ENCODE peak calls at places on chromosome X, in six cellular contexts. G is HCT116, C is SK-N-SH, V is HepG2, Z is K562, H is GM12878. S is an unnamed sample.

GRCh38 chrX:153736071-153736820 is 11.6 kb downstream of the ABCD1 start:
- DNase-seq in G (no peak), C (no peak), V (no peak), Z (no peak), H (no peak), S (no peak)

GRCh38 chrX:136627381-136627780 is 20.6 kb upstream of the CD40LG start:
- DNase-seq in G (no peak), C (no peak), V (no peak), Z (no peak), H (no peak), S (no peak)

GRCh38 chrX:139198936-139199335 is 331.6 kb upstream of the F9 start:
- DNase-seq in G (no peak), C (no peak), V (no peak), Z (no peak), H (no peak), S (no peak)

GRCh38 chrX:140799216-140799615 is 89.7 kb downstream of the LINC00632 start:
- DNase-seq in G (no peak), C (no peak), V (no peak), Z (no peak), H (no peak), S (no peak)

GRCh38 chrX:134782796-134783195 is 124.5 kb upstream of the PLAC1 start:
- DNase-seq in G (no peak), C (peak; percentile 23), V (no peak), Z (no peak), H (no peak), S (no peak)

GRCh38 chrX:133254666-133255065 is 36.5 kb upstream of the TFDP3 start:
- DNase-seq in G (no peak), C (no peak), V (peak; percentile 20), Z (no peak), H (no peak), S (no peak)

GRCh38 chrX:13051529-13052172 is 7.2 kb upstream of the FAM9C start:
- DNase-seq in G (no peak), C (no peak), V (no peak), Z (no peak), H (peak; percentile 71), S (no peak)

GRCh38 chrX:150526692-150527091 is 41.7 kb upstream of the MTM1 start:
- DNase-seq in G (no peak), C (no peak), V (no peak), Z (no peak), H (no peak), S (no peak)

GRCh38 chrX:153306527-153307115 is 14.9 kb downstream of the PNMA6F start:
- DNase-seq in G (no peak), C (no peak), V (no peak), Z (no peak), H (no peak), S (no peak)

GRCh38 chrX:110201799-110202198 is 116.1 kb downstream of the AMMECR1 start:
- DNase-seq in G (no peak), C (no peak), V (no peak), Z (no peak), H (no peak), S (no peak)

GRCh38 chrX:41711021-41711667 is 12.8 kb upstream of the GPR82 start:
- DNase-seq in G (no peak), C (no peak), V (no peak), Z (no peak), H (no peak), S (no peak)

GRCh38 chrX:9141496-9141895 is 107.6 kb upstream of the FAM9B start:
- DNase-seq in G (no peak), C (no peak), V (no peak), Z (no peak), H (no peak), S (no peak)

GRCh38 chrX:12844319-12844718 is 22.6 kb upstream of the TLR7 start:
- DNase-seq in G (no peak), C (no peak), V (peak; percentile 31), Z (no peak), H (peak; percentile 46), S (no peak)

GRCh38 chrX:1462596-1463251 is 10.0 kb upstream of the ASMTL start:
- DNase-seq in G (no peak), C (no peak), V (no peak), Z (no peak), H (no peak), S (peak; percentile 26)

GRCh38 chrX:35699642-35700041 is 98.5 kb upstream of the MAGEB16 start:
- DNase-seq in G (no peak), C (no peak), V (no peak), Z (no peak), H (no peak), S (no peak)

GRCh38 chrX:28039258-28039657 is 58.0 kb upstream of the DCAF8L1 start:
- DNase-seq in G (no peak), C (no peak), V (no peak), Z (no peak), H (no peak), S (no peak)

GRCh38 chrX:10213716-10214115 is 56.9 kb downstream of the CLCN4 start:
- DNase-seq in G (no peak), C (no peak), V (no peak), Z (no peak), H (no peak), S (no peak)

GRCh38 chrX:10221651-10222050 is 64.9 kb downstream of the CLCN4 start:
- DNase-seq in G (no peak), C (no peak), V (no peak), Z (no peak), H (no peak), S (no peak)

GRCh38 chrX:10216208-10216607 is 59.4 kb downstream of the CLCN4 start:
- DNase-seq in G (no peak), C (no peak), V (no peak), Z (no peak), H (no peak), S (no peak)

GRCh38 chrX:10212395-10212794 is 55.6 kb downstream of the CLCN4 start:
- DNase-seq in G (no peak), C (no peak), V (no peak), Z (no peak), H (no peak), S (no peak)

DNA sequence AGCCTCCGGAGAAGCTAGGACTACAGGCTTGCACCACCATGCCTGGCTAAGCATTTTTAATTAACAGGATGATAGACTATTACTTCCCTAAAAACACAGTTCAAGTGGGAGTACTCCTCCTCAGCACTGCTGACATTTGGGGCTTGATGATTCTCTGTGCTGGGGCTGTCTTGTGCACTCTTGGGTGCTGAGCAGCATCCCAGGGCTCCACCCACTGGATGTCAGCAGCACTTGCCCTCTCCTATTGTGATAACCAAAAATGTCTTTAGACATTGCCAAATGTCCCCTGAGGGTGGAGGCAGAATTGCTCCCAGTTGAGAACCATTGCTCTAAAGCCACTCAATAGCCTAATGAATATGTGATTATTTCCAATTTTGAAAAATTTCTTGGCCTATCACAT is 60.4 kb downstream of the CLCN4 start:
- DNase-seq in G (no peak), C (no peak), V (no peak), Z (no peak), H (no peak), S (no peak)
- TF ChIP-seq YY1 in G (no peak), C (no peak), V (no peak), Z (no peak), H (no peak), S (no peak)

GRCh38 chrX:43974076-43974475 is 886 bp upstream of the NDP start:
- DNase-seq in G (no peak), C (no peak), V (no peak), Z (no peak), H (no peak), S (no peak)

GRCh38 chrX:43973249-43973672 is at the start of gene NDP:
- DNase-seq in G (no peak), C (peak; percentile 32), V (no peak), Z (no peak), H (no peak), S (no peak)

GRCh38 chrX:43969504-43970501 is 3.4 kb downstream of the NDP start:
- DNase-seq in G (no peak), C (no peak), V (no peak), Z (no peak), H (no peak), S (no peak)

GRCh38 chrX:43970528-43970927 is 2.7 kb downstream of the NDP start:
- DNase-seq in G (no peak), C (no peak), V (no peak), Z (no peak), H (no peak), S (no peak)

DNA sequence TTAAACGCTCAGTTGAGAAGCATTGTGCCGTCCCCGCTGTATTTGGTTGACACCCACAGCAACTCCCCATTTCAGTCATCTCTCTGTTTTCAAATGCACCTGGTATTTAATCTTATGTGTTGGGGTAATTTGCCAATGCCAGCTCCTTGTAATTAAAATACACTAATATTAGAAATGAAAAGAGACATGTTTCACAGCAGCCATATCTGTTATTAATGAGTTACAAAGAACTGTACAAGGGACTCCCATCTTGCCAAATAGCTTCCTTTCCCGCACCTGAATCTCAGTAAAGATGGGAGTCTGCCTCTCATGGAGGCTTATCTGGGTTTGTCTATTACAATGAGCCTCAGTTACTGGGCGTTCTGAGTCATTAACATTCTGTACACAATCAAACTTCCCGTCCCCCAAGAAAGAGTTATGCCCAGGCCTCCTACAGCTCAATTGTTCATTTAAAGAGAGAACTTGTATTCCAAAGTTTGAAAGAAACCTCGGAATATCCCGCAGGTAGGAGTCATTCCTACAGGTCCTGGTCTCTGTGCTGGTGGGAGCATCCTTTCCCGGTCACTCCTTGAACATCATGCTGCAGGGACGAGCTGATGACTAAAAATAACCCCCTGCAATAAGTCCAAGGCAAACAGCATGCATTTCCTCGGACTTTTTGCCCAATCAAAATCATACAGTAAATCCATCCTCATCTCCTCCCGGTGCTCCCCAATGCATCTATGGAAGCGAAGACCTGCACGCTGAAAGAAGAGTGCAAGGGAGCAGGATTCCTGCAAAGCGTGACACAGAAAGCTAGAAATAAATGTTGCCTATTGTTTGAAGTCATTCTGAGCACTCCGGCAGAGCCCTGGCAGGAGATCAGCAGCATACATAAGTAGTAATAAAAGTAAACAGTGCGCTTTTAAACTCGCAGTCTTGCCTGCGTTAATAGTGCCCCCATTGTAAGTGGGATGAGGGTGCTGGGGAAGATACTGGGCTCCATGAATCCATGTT is 926 bp downstream of the NDP start:
- DNase-seq in G (no peak), C (no peak), V (no peak), Z (no peak), H (no peak), S (no peak)
- H3K27ac ChIP-seq in G (no peak overlapping the region), C (no peak overlapping the region), V (no peak overlapping the region), Z (no peak overlapping the region), H (no peak overlapping the region), S (no peak overlapping the region)

DNA sequence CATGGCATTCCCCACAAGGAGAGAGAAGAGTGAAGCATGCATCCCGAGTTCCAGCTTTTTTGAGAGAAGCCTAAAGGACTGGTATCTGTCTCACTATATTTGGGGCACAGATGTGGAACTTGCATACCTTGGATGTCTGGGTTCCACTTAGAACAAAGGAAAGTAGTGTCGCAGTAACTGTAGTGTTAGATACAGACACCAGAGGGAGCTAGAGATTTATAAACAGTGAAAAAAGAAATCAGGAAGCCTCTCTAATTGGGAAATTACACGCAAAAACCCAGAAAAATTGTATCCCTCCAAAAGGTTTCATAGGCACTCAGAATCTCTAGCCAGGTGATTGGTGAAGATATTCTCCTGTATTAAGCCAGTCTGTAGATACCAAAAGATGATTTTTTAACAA is 34.4 kb downstream of the AGTR2 start:
- DNase-seq in G (peak; percentile 7), C (peak; percentile 5), V (peak; percentile 1), Z (peak; percentile 8), H (no peak), S (no peak)
- TF ChIP-seq YY1 in G (no peak), C (no peak), V (no peak), Z (no peak), H (no peak), S (no peak)

DNA sequence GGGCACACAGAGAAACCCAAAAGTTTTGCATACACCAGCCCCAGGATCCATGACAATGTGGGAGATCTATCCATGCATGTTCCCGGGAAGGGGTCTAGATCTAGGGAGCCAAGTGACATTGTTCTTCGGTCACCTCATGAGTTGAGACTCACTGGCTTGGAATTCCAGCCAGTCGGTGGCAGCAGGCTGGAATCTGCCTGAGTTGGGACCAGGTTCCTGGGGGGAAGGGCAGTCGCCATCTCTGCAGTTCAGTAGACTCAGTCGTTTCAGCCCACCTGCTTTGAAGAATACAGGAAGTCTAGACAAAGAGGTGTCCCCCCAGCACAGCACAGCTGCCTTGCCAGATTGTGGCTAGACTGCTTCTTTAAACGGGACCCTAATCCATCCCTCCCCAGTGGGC is 46.0 kb upstream of the PBDC1 start:
- DNase-seq in G (no peak), C (no peak), V (no peak), Z (no peak), H (no peak), S (no peak)
- H3K27ac ChIP-seq in G (no peak overlapping the region), C (no peak overlapping the region), V (no peak overlapping the region), Z (no peak overlapping the region), H (no peak overlapping the region), S (no peak overlapping the region)

S was measured in H1.